ENCODE peak calls at places on chromosomes 13 and 19, in eight cellular contexts. B is ascending aorta, C is fibroblast of lung, R is HFF-Myc, W is uterus, S is glutamatergic neuron, M is GM06990, J is lower lobe of right lung. G is an unnamed sample.
A peak's percentile ranks its signal among the peaks of the same experiment; 100 is the strongest.

GRCh38 chr19:39223703-39224279 is 19.7 kb upstream of the SYCN start:
- DNase-seq in B (no peak), C (peak; percentile 15), R (no peak), W (no peak), S (no peak), M (no peak), J (no peak), G (no peak)

GRCh38 chr13:102606537-102607309 is 9.9 kb downstream of the TPP2 start:
- DNase-seq in B (no peak), C (no peak), R (no peak), W (no peak), S (no peak), M (no peak), J (no peak), G (no peak)

GRCh38 chr19:29528350-29528945 is 2.7 kb downstream of the VSTM2B start:
- DNase-seq in B (no peak), C (peak; percentile 65), R (peak; percentile 9), W (no peak), S (peak; percentile 92), M (peak; percentile 81), J (no peak), G (peak; percentile 77)

GRCh38 chr19:16273005-16273404 is 51.6 kb upstream of the KLF2 start:
- DNase-seq in B (no peak), C (no peak), R (no peak), W (no peak), S (no peak), M (no peak), J (no peak), G (no peak)

GRCh38 chr13:110546933-110547332 is 14.6 kb downstream of the RAB20 start:
- DNase-seq in B (peak; percentile 86), C (peak; percentile 89), R (no peak), W (peak; percentile 74), S (no peak), M (no peak), J (peak; percentile 88), G (no peak)

GRCh38 chr13:26325876-26326275 is 71.9 kb downstream of the CDK8 start:
- DNase-seq in B (no peak), C (no peak), R (no peak), W (no peak), S (no peak), M (peak; percentile 29), J (no peak), G (no peak)

GRCh38 chr13:97535619-97536018 is 101.7 kb downstream of the RAP2A start:
- DNase-seq in B (no peak), C (peak; percentile 45), R (no peak), W (no peak), S (no peak), M (no peak), J (no peak), G (no peak)

GRCh38 chr19:51364200-51365106 is 1.7 kb downstream of the ETFB start:
- DNase-seq in B (no peak), C (no peak), R (no peak), W (no peak), S (no peak), M (no peak), J (no peak), G (no peak)

GRCh38 chr13:112252744-112253590 is 123.2 kb upstream of the SPACA7 start:
- DNase-seq in B (no peak), C (no peak), R (no peak), W (no peak), S (no peak), M (no peak), J (no peak), G (no peak)

GRCh38 chr13:59279024-59279423 is 884.7 kb downstream of the DIAPH3 start:
- DNase-seq in B (no peak), C (no peak), R (no peak), W (no peak), S (no peak), M (no peak), J (no peak), G (no peak)

GRCh38 chr19:40523322-40524047 is 53.2 kb upstream of the SHKBP1 start:
- DNase-seq in B (peak; percentile 68), C (peak; percentile 37), R (no peak), W (no peak), S (peak; percentile 87), M (peak; percentile 43), J (peak; percentile 73), G (no peak)

GRCh38 chr13:79593611-79594275 is 112.8 kb downstream of the NDFIP2 start:
- DNase-seq in B (no peak), C (peak; percentile 31), R (peak; percentile 26), W (no peak), S (no peak), M (no peak), J (no peak), G (no peak)

GRCh38 chr19:14168993-14169392 is 32.6 kb upstream of the ASF1B start:
- DNase-seq in B (no peak), C (no peak), R (no peak), W (no peak), S (no peak), M (no peak), J (no peak), G (no peak)

GRCh38 chr19:14166448-14166847 is 30.1 kb upstream of the ASF1B start:
- DNase-seq in B (no peak), C (no peak), R (no peak), W (no peak), S (no peak), M (no peak), J (no peak), G (no peak)

GRCh38 chr19:14168259-14168972 is 32.0 kb upstream of the ASF1B start:
- DNase-seq in B (no peak), C (no peak), R (no peak), W (no peak), S (peak; percentile 59), M (no peak), J (no peak), G (no peak)

GRCh38 chr19:14167013-14167593 is 30.7 kb upstream of the ASF1B start:
- DNase-seq in B (no peak), C (no peak), R (no peak), W (no peak), S (no peak), M (no peak), J (no peak), G (no peak)

DNA sequence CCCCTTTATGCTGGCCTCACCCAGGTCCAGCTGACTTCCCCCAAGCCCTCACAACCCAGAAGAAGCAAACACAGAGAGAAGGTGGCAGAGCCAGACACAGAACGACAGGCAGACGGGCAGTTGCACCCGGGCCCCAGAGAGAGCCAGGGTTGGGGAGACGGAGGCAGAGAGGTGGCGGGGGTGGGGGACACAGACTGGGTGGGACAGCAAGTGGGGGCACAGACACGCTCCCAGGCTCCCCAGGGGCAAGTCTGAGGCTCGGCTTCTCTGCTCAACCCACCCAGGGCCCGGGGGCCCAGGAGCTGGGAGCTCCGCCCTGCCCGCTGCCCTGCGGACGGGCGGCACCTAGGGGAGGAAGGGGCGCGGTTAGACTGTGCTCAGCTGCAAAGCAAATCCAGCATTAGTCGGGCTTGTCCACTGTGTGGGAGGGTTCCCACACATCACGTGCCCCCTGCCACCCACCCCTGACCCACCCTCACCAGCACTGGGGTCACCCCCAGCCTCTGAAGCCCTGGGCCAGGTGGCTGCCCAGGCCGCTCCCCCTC is 31.3 kb upstream of the ASF1B start:
- DNase-seq in B (no peak), C (no peak), R (no peak), W (no peak), S (no peak), M (no peak), J (no peak), G (no peak)
- TF ChIP-seq CTCF in B (no peak), C (no peak), R (no peak), W (no peak), S (no peak), M (no peak), J (peak; percentile 7), G (no peak)

DNA sequence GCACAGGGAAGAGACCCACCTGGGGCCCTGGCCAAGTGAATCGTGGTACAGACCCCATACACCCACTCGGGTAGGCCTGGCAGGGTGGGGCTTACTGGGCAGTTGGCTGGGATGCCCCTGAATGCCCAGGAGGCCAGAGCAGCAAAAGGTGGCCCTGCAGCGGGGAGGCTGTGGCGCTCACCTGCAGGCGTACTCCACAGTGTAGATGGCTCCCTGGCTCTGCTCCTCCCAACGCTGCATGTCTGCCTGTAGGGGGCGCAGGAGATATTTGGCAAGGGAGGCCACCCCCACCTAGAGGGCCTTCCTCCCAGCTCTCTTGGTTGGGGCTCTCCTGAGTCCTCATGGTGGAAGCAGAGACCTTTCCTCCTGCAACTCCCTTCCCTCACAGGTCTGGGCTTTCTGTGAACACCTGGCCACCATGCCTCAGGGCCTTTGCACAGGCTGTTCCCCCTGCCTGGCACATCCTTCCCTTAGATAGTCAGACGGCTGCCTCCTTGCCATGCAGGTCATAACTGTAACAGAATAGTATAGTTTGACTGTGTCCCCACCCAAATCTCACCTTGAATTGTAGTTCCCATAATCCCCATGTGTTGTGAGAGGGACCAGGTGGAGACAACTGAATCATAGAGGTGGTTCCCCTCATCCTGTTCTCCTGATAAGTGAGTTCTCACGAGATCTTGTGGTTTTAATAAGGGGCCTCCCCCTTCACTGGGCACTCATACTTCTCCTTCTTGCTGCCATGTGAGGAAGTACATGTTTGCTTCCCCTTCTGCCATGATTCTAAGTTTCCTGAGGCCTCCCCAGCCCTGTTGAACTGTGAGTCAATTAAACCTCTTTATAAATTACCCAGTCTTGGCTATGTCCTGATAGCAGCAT is 5.9 kb downstream of the BORCS8 start:
- DNase-seq in B (no peak), C (peak; percentile 23), R (no peak), W (no peak), S (peak; percentile 62), M (no peak), J (no peak), G (no peak)
- TF ChIP-seq CTCF in B (no peak), C (peak; percentile 44), R (peak; percentile 79), W (no peak), S (peak; percentile 70), M (peak; percentile 68), J (peak; percentile 62), G (peak; percentile 65)

GRCh38 chr19:7535993-7536685 is 622 bp downstream of the PNPLA6 start:
- DNase-seq in B (no peak), C (no peak), R (no peak), W (no peak), S (no peak), M (no peak), J (peak; percentile 59), G (no peak)

GRCh38 chr19:7533925-7534480 is 1.5 kb upstream of the PNPLA6 start:
- DNase-seq in B (peak; percentile 93), C (peak; percentile 91), R (no peak), W (peak; percentile 89), S (peak; percentile 85), M (peak; percentile 83), J (peak; percentile 89), G (peak; percentile 94)

GRCh38 chr19:7533281-7533819 is 2.2 kb upstream of the PNPLA6 start:
- DNase-seq in B (peak; percentile 80), C (peak; percentile 59), R (no peak), W (peak; percentile 67), S (peak; percentile 52), M (no peak), J (peak; percentile 74), G (no peak)

GRCh38 chr19:7535035-7535992 is at the start of gene PNPLA6:
- DNase-seq in B (peak; percentile 97), C (peak; percentile 93), R (peak; percentile 76), W (peak; percentile 96), S (peak; percentile 97), M (peak; percentile 94), J (peak; percentile 98), G (peak; percentile 95)

GRCh38 chr19:7534531-7534980 is 961 bp upstream of the PNPLA6 start:
- DNase-seq in B (peak; percentile 92), C (peak; percentile 82), R (peak; percentile 76), W (peak; percentile 80), S (peak; percentile 65), M (no peak), J (peak; percentile 61), G (no peak)
- TF ChIP-seq CTCF in B (no peak), C (peak; percentile 22), R (peak; percentile 7), W (no peak), S (no peak), M (peak; percentile 24), J (no peak), G (peak; percentile 34)

GRCh38 chr13:37640499-37640898 is 41.9 kb upstream of the POSTN start:
- DNase-seq in B (no peak), C (peak; percentile 89), R (peak; percentile 35), W (no peak), S (no peak), M (no peak), J (no peak), G (no peak)
- TF ChIP-seq CTCF in B (no peak), C (peak; percentile 69), R (peak; percentile 62), W (peak; percentile 39), S (peak; percentile 51), M (no peak), J (peak; percentile 24), G (peak; percentile 30)